ENCODE peak calls at places on chromosomes 5 and 9, in seven cellular contexts. Y is endothelial cell of umbilical vein; B is NCI-H1436 treated with DMSO at 0.1 percent for 48 hours; I is HCEC 1CT; G is activated effector memory CD4-positive, alpha-beta T cell treated with Interleukin-2 at 50 U/mL for 16 hours; C is stimulated activated CD8-positive, alpha-beta memory T cell treated with anti-CD3 and anti-CD28 coated beads, Interleukin-15, amount 100 ng/mL, for 1 hour; S is iPS-NIHi11. H is an unnamed sample.

GRCh38 chr5:34790087-34790486 is 48.9 kb upstream of the TTC23L start:
- DNase-seq in Y (peak), B (no peak), I (no peak), G (no peak), C (no peak), S (no peak), H (no peak)

GRCh38 chr5:78720997-78721396 is 72.4 kb upstream of the LHFPL2 start:
- DNase-seq in Y (no peak), B (no peak), I (no peak), G (no peak), C (no peak), S (no peak), H (no peak)

GRCh38 chr5:123209163-123210013 is 120.3 kb downstream of the PRDM6 start:
- DNase-seq in Y (peak), B (peak), I (peak), G (no peak), C (no peak), S (no peak), H (no peak)

GRCh38 chr5:5353681-5354080 is 68.8 kb upstream of the ICE1 start:
- DNase-seq in Y (no peak), B (no peak), I (no peak), G (no peak), C (no peak), S (peak), H (no peak)

GRCh38 chr9:130341839-130342713 is 76.5 kb downstream of the HMCN2 start:
- DNase-seq in Y (no peak), B (no peak), I (no peak), G (no peak), C (no peak), S (no peak), H (no peak)

GRCh38 chr9:82354260-82354659 is 365.7 kb downstream of the SPATA31D1 start:
- DNase-seq in Y (no peak), B (no peak), I (no peak), G (no peak), C (no peak), S (no peak), H (no peak)

GRCh38 chr5:178376906-178377582 is 144.4 kb upstream of the PHYKPL start:
- DNase-seq in Y (no peak), B (no peak), I (no peak), G (no peak), C (no peak), S (no peak), H (no peak)

GRCh38 chr9:98491778-98492177 is 217.0 kb downstream of the GABBR2 start:
- DNase-seq in Y (no peak), B (no peak), I (peak), G (no peak), C (no peak), S (no peak), H (no peak)

GRCh38 chr5:14983666-14984441 is 112.3 kb upstream of the ANKH start:
- DNase-seq in Y (no peak), B (no peak), I (no peak), G (no peak), C (no peak), S (no peak), H (no peak)

GRCh38 chr5:1786621-1787471 is 12.8 kb downstream of the MRPL36 start:
- DNase-seq in Y (no peak), B (no peak), I (no peak), G (no peak), C (no peak), S (no peak), H (no peak)

GRCh38 chr9:91809581-91810285 is 140.3 kb downstream of the ROR2 start:
- DNase-seq in Y (no peak), B (no peak), I (peak), G (no peak), C (no peak), S (no peak), H (no peak)

GRCh38 chr5:106962464-106963230 is 708.1 kb downstream of the EFNA5 start:
- DNase-seq in Y (no peak), B (no peak), I (no peak), G (no peak), C (no peak), S (no peak), H (no peak)

GRCh38 chr5:97629281-97629680 is 446.2 kb upstream of the RIOK2 start:
- DNase-seq in Y (peak), B (no peak), I (peak), G (no peak), C (no peak), S (no peak), H (no peak)

GRCh38 chr5:149264432-149265069 is 7.1 kb upstream of the AFAP1L1 start:
- DNase-seq in Y (no peak), B (peak), I (no peak), G (peak), C (peak), S (peak), H (peak)